ENCODE peak calls at places on chromosomes 7 and 10, in seven cellular contexts. One of them, this sample, is unnamed.

GRCh38 chr7:36644625-36645422 is 79.5 kb downstream of the AOAH start:
- DNase-seq in C1 segment of cervical spinal cord: no peak
- DNase-seq in kidney epithelial cell: no peak
- DNase-seq in GM19239: no peak
- DNase-seq in M059J: no peak
- DNase-seq in chondrocyte: no peak
- DNase-seq in T follicular helper cell: no peak
- DNase-seq in this sample: no peak

GRCh38 chr7:83040454-83040853 is 122.2 kb downstream of the PCLO start:
- DNase-seq in chondrocyte: no peak
- DNase-seq in kidney epithelial cell: no peak
- DNase-seq in T follicular helper cell: no peak
- DNase-seq in C1 segment of cervical spinal cord: no peak
- DNase-seq in GM19239: no peak
- DNase-seq in M059J: no peak
- DNase-seq in this sample: no peak

GRCh38 chr7:7554021-7554432 is 12.7 kb upstream of the MIOS start:
- DNase-seq in kidney epithelial cell: peak
- DNase-seq in GM19239: no peak
- DNase-seq in C1 segment of cervical spinal cord: no peak
- DNase-seq in M059J: peak
- DNase-seq in T follicular helper cell: no peak
- DNase-seq in chondrocyte: no peak
- DNase-seq in this sample: no peak

GRCh38 chr7:36979810-36980248 is 255.5 kb upstream of the AOAH start:
- DNase-seq in GM19239: no peak
- DNase-seq in kidney epithelial cell: no peak
- DNase-seq in chondrocyte: no peak
- DNase-seq in T follicular helper cell: no peak
- DNase-seq in C1 segment of cervical spinal cord: no peak
- DNase-seq in M059J: no peak
- DNase-seq in this sample: no peak

GRCh38 chr10:8042032-8042863 is 12.2 kb upstream of the GATA3 start:
- DNase-seq in T follicular helper cell: no peak
- DNase-seq in chondrocyte: no peak
- DNase-seq in M059J: no peak
- DNase-seq in GM19239: no peak
- DNase-seq in C1 segment of cervical spinal cord: no peak
- DNase-seq in kidney epithelial cell: no peak
- DNase-seq in this sample: no peak

GRCh38 chr10:102410427-102411073 is 8.0 kb downstream of the PSD start:
- DNase-seq in chondrocyte: no peak
- DNase-seq in kidney epithelial cell: no peak
- DNase-seq in M059J: no peak
- DNase-seq in C1 segment of cervical spinal cord: no peak
- DNase-seq in T follicular helper cell: no peak
- DNase-seq in GM19239: no peak
- DNase-seq in this sample: peak

GRCh38 chr10:124460144-124460543 is 1.5 kb upstream of the LHPP start:
- DNase-seq in C1 segment of cervical spinal cord: no peak
- DNase-seq in T follicular helper cell: no peak
- DNase-seq in M059J: no peak
- DNase-seq in kidney epithelial cell: no peak
- DNase-seq in chondrocyte: no peak
- DNase-seq in GM19239: no peak
- DNase-seq in this sample: no peak

GRCh38 chr10:71950683-71951082 is 13.5 kb upstream of the CHST3 start:
- DNase-seq in M059J: no peak
- DNase-seq in kidney epithelial cell: no peak
- DNase-seq in C1 segment of cervical spinal cord: no peak
- DNase-seq in GM19239: no peak
- DNase-seq in chondrocyte: no peak
- DNase-seq in T follicular helper cell: no peak
- DNase-seq in this sample: no peak

GRCh38 chr7:135414850-135415439 is 95.0 kb downstream of the CNOT4 start:
- DNase-seq in M059J: peak
- DNase-seq in kidney epithelial cell: peak
- DNase-seq in T follicular helper cell: no peak
- DNase-seq in chondrocyte: no peak
- DNase-seq in C1 segment of cervical spinal cord: no peak
- DNase-seq in GM19239: no peak
- DNase-seq in this sample: peak

This sample was measured in nephron progenitor cell.